ENCODE peak calls at places on chromosomes 4 and X, in four cellular contexts. I, K, J and X are unnamed samples.
A peak's percentile ranks its signal among the peaks of the same experiment; 100 is the strongest.

GRCh38 chr4:174217273-174218126 is 66.0 kb downstream of the FBXO8 start:
- DNase-seq in I (no peak), K (no peak), J (no peak), X (no peak)

GRCh38 chr4:121219222-121219621 is 55.1 kb upstream of the TNIP3 start:
- DNase-seq in I (no peak), K (no peak), J (no peak), X (no peak)

GRCh38 chr4:2333356-2333841 is 71.5 kb upstream of the MXD4 start:
- DNase-seq in I (no peak), K (no peak), J (no peak), X (no peak)

GRCh38 chr4:140308366-140309123 is 64.9 kb upstream of the SCOC start:
- DNase-seq in I (peak; percentile 59), K (no peak), J (no peak), X (no peak)

GRCh38 chrX:131366387-131366786 is 77.3 kb upstream of the IGSF1 start:
- DNase-seq in I (no peak), K (no peak), J (peak; percentile 1), X (no peak)

GRCh38 chrX:115393271-115393670 is 103.8 kb downstream of the LUZP4 start:
- DNase-seq in I (no peak), K (no peak), J (no peak), X (no peak)

GRCh38 chr4:1168291-1169031 is 3.9 kb downstream of the SPON2 start:
- DNase-seq in I (no peak), K (no peak), J (no peak), X (no peak)

GRCh38 chr4:169410839-169411770 is 140.3 kb upstream of the SH3RF1 start:
- DNase-seq in I (no peak), K (peak; percentile 48), J (peak; percentile 38), X (peak; percentile 1)

GRCh38 chr4:14841801-14842748 is 160.2 kb upstream of the CPEB2 start:
- DNase-seq in I (no peak), K (no peak), J (no peak), X (no peak)

GRCh38 chr4:110025057-110025456 is 112.4 kb downstream of the EGF start:
- DNase-seq in I (no peak), K (no peak), J (no peak), X (no peak)

GRCh38 chrX:123698979-123699378 is 33.9 kb downstream of the THOC2 start:
- DNase-seq in I (no peak), K (no peak), J (no peak), X (no peak)

GRCh38 chrX:12891167-12891566 is 15.3 kb upstream of the TLR8 start:
- DNase-seq in I (no peak), K (no peak), J (no peak), X (no peak)

GRCh38 chrX:19782419-19782818 is 105.0 kb downstream of the SH3KBP1 start:
- DNase-seq in I (no peak), K (no peak), J (no peak), X (no peak)

GRCh38 chrX:73337366-73337765 is 109.5 kb upstream of the CDX4 start:
- DNase-seq in I (no peak), K (no peak), J (no peak), X (no peak)

GRCh38 chr4:109238746-109239145 is 63.7 kb downstream of the COL25A1 start:
- DNase-seq in I (no peak), K (no peak), J (no peak), X (no peak)

GRCh38 chr4:1496116-1496642 is 89.9 kb upstream of the NKX1-1 start:
- DNase-seq in I (no peak), K (no peak), J (no peak), X (no peak)

GRCh38 chrX:118530537-118530936 is 34.9 kb downstream of the DOCK11 start:
- DNase-seq in I (no peak), K (no peak), J (no peak), X (no peak)

GRCh38 chrX:69231903-69232302 is 66.7 kb upstream of the PJA1 start:
- DNase-seq in I (no peak), K (no peak), J (no peak), X (no peak)

GRCh38 chrX:123570011-123570590 is 162.8 kb downstream of the THOC2 start:
- DNase-seq in I (no peak), K (no peak), J (no peak), X (no peak)

GRCh38 chr4:13267091-13267490 is 217.0 kb downstream of the RAB28 start:
- DNase-seq in I (no peak), K (no peak), J (no peak), X (no peak)

GRCh38 chr4:53935780-53936179 is 128.6 kb downstream of the CHIC2 start:
- DNase-seq in I (no peak), K (no peak), J (no peak), X (no peak)

GRCh38 chr4:138367942-138368341 is 125.8 kb upstream of the SLC7A11 start:
- DNase-seq in I (no peak), K (no peak), J (no peak), X (no peak)

GRCh38 chr4:45662996-45663395 is 460.9 kb downstream of the GABRG1 start:
- DNase-seq in I (peak; percentile 59), K (no peak), J (no peak), X (no peak)

GRCh38 chrX:153411255-153411987 is at the start of gene ZFP92:
- DNase-seq in I (peak; percentile 10), K (peak; percentile 21), J (no peak), X (no peak)